ENCODE peak calls at places on chromosomes 3 and 15, in five cellular contexts. One of them, this sample, is unnamed. For H3K9me3, the result is how much of the 10 kb centered on the place peaks cover.

GRCh38 chr3:10483364-10483675 is 22.1 kb downstream of the ATP2B2 start:
- DNase-seq in A549: no peak
- DNase-seq in breast epithelium: no peak
- DNase-seq in heart left ventricle: peak
- DNase-seq in adrenal gland: no peak
- DNase-seq in this sample: no peak

GRCh38 chr3:196572389-196572788 is 3.9 kb downstream of the FBXO45 start:
- DNase-seq in A549: no peak
- DNase-seq in adrenal gland: no peak
- DNase-seq in heart left ventricle: no peak
- DNase-seq in breast epithelium: no peak
- DNase-seq in this sample: no peak

GRCh38 chr3:136332776-136333175 is 82.6 kb downstream of the PCCB start:
- DNase-seq in A549: peak
- DNase-seq in heart left ventricle: no peak
- DNase-seq in adrenal gland: peak
- DNase-seq in breast epithelium: no peak
- DNase-seq in this sample: no peak

GRCh38 chr3:17562845-17563244 is 179.6 kb downstream of the TBC1D5 start:
- DNase-seq in A549: no peak
- DNase-seq in breast epithelium: no peak
- DNase-seq in adrenal gland: no peak
- DNase-seq in heart left ventricle: no peak
- DNase-seq in this sample: no peak

GRCh38 chr3:132879651-132880050 is 157.4 kb upstream of the NPHP3 start:
- DNase-seq in heart left ventricle: no peak
- DNase-seq in A549: no peak
- DNase-seq in breast epithelium: no peak
- DNase-seq in adrenal gland: no peak
- DNase-seq in this sample: no peak

GRCh38 chr3:179603831-179604230 is 607 bp downstream of the MRPL47 start:
- DNase-seq in heart left ventricle: no peak
- DNase-seq in adrenal gland: no peak
- DNase-seq in A549: no peak
- DNase-seq in breast epithelium: no peak
- DNase-seq in this sample: no peak

GRCh38 chr15:58856090-58856489 is 77.4 kb downstream of the SLTM start:
- DNase-seq in adrenal gland: no peak
- DNase-seq in heart left ventricle: no peak
- DNase-seq in breast epithelium: no peak
- DNase-seq in A549: no peak
- DNase-seq in this sample: no peak

GRCh38 chr15:83164409-83165404 is 42.9 kb downstream of the HDGFL3 start:
- DNase-seq in A549: no peak
- DNase-seq in heart left ventricle: no peak
- DNase-seq in adrenal gland: no peak
- DNase-seq in breast epithelium: no peak
- DNase-seq in this sample: no peak

GRCh38 chr3:149534671-149535394 is 60.3 kb downstream of the TM4SF4 start:
- DNase-seq in breast epithelium: peak
- DNase-seq in heart left ventricle: no peak
- DNase-seq in A549: peak
- DNase-seq in adrenal gland: no peak
- DNase-seq in this sample: no peak

GRCh38 chr3:182682263-182683229 is 110.8 kb upstream of the ATP11B start:
- DNase-seq in adrenal gland: no peak
- DNase-seq in heart left ventricle: peak
- DNase-seq in breast epithelium: no peak
- DNase-seq in A549: peak
- DNase-seq in this sample: no peak

GRCh38 chr3:42164635-42165034 is 73.5 kb downstream of the TRAK1 start:
- DNase-seq in heart left ventricle: no peak
- DNase-seq in breast epithelium: no peak
- DNase-seq in adrenal gland: no peak
- DNase-seq in A549: no peak
- DNase-seq in this sample: no peak

GRCh38 chr15:44675911-44676310 is 12.4 kb upstream of the SPG11 start:
- DNase-seq in heart left ventricle: no peak
- DNase-seq in adrenal gland: no peak
- DNase-seq in breast epithelium: no peak
- DNase-seq in A549: no peak
- DNase-seq in this sample: no peak

GRCh38 chr3:10515884-10516495 is 10.6 kb upstream of the ATP2B2 start:
- DNase-seq in A549: no peak
- DNase-seq in adrenal gland: no peak
- DNase-seq in breast epithelium: peak
- DNase-seq in heart left ventricle: no peak
- DNase-seq in this sample: peak

GRCh38 chr3:36943601-36944000 is 1.3 kb downstream of the TRANK1 start:
- DNase-seq in A549: no peak
- DNase-seq in heart left ventricle: no peak
- DNase-seq in adrenal gland: no peak
- DNase-seq in breast epithelium: no peak
- DNase-seq in this sample: no peak

DNA sequence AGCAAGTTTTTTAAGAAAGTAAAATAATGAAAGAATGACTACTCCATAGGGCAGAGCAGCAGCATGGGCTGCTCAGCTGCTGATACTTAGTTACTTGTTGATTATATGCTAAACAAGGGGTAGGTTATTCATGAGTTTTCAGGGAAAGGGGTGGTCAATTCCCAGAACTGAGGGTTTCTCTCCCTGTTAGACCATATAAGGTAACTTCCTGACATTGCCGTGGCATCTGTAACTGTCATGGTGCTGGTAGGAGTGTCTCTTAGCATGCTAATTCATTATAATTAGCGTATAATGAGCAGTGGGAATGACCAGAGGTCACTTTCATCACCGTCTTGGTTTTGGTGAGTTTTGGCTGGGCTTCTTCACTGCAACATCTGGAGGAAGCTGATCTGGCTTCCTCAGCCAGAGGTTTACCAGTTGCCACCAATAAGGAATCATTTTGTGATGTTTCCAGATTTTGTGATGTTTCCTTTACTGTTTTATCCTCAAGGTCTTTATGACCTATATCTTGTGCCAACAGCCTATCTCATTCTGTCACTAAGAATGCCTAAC is 121.8 kb upstream of the CHL1 start:
- DNase-seq in A549: no peak
- DNase-seq in heart left ventricle: no peak
- DNase-seq in adrenal gland: no peak
- DNase-seq in breast epithelium: no peak
- DNase-seq in this sample: no peak
- H3K9me3 ChIP-seq in A549: under half
- H3K9me3 ChIP-seq in heart left ventricle: under half
- H3K9me3 ChIP-seq in adrenal gland: under half
- H3K9me3 ChIP-seq in breast epithelium: under half
- H3K9me3 ChIP-seq in this sample: under half

DNA sequence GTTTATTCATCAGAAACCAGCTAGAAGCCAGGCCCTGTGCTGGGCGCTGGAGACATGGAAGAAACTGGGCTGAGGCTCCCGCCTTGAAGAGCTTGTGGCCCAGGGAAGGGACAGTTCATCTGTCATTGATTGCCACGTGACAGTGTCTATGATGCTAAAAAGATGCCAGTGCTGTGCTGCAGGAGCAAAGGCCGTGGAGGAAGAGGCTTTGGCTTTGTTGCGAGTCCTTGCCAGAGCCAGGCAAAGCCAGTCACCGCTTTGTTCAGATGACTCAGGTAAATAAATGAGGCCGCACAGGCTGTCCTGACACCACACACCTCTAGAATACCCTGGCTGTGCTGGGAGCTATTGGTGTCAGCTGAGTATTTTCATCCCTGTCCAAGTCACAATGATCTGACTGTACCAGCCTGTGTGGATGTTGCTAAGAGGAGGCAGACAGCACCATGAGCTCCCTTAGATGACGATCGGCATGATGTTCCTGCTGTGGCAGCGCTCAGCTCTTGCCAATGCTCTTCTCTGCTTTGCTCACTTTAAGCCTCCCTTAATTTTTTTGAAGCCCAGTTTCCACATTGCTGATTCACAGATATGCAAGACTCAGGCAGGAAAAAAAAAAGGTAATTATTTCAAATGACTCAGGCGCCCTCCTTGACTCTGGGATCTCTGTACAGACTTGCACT is 77.5 kb downstream of the CCNL1 start:
- DNase-seq in A549: no peak
- DNase-seq in breast epithelium: no peak
- DNase-seq in heart left ventricle: no peak
- DNase-seq in adrenal gland: peak
- DNase-seq in this sample: no peak
- TF ChIP-seq POLR2A in A549: no peak
- TF ChIP-seq POLR2A in breast epithelium: no peak
- TF ChIP-seq POLR2A in heart left ventricle: no peak
- TF ChIP-seq POLR2A in adrenal gland: no peak
- TF ChIP-seq POLR2A in this sample: no peak

DNA sequence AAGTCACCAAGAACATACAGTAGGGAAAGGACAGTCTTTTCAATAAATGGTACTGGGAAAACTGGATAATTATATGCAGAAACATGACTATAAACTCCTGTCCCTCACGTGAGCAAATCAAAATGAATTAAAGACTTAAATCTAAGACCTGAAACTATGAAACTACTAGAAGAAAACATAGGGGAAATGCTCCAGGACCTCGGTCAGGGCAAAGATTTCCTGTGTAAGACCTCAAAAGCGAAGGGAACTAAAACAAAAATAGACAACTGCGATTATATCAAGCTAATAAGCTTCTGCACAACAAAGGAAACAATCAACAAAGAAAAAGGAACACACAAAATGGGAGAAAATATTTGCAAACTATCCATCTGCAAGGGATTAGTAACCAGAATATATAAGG is 62.7 kb downstream of the CRYGS start:
- DNase-seq in breast epithelium: no peak
- DNase-seq in A549: no peak
- DNase-seq in heart left ventricle: no peak
- DNase-seq in adrenal gland: no peak
- DNase-seq in this sample: no peak
- H3K9me3 ChIP-seq in breast epithelium: under half
- H3K9me3 ChIP-seq in A549: under half
- H3K9me3 ChIP-seq in heart left ventricle: under half
- H3K9me3 ChIP-seq in adrenal gland: under half
- H3K9me3 ChIP-seq in this sample: under half

GRCh38 chr3:172068977-172069376 is 29.6 kb downstream of the FNDC3B start:
- DNase-seq in breast epithelium: no peak
- DNase-seq in A549: no peak
- DNase-seq in adrenal gland: no peak
- DNase-seq in heart left ventricle: no peak
- DNase-seq in this sample: no peak

GRCh38 chr3:172067837-172068440 is 28.6 kb downstream of the FNDC3B start:
- DNase-seq in A549: no peak
- DNase-seq in breast epithelium: no peak
- DNase-seq in heart left ventricle: no peak
- DNase-seq in adrenal gland: no peak
- DNase-seq in this sample: no peak

GRCh38 chr3:172065967-172066762 is 26.8 kb downstream of the FNDC3B start:
- DNase-seq in A549: peak
- DNase-seq in breast epithelium: no peak
- DNase-seq in heart left ventricle: no peak
- DNase-seq in adrenal gland: no peak
- DNase-seq in this sample: no peak

GRCh38 chr3:172065534-172065933 is 26.2 kb downstream of the FNDC3B start:
- DNase-seq in heart left ventricle: no peak
- DNase-seq in breast epithelium: no peak
- DNase-seq in adrenal gland: no peak
- DNase-seq in A549: no peak
- DNase-seq in this sample: no peak

DNA sequence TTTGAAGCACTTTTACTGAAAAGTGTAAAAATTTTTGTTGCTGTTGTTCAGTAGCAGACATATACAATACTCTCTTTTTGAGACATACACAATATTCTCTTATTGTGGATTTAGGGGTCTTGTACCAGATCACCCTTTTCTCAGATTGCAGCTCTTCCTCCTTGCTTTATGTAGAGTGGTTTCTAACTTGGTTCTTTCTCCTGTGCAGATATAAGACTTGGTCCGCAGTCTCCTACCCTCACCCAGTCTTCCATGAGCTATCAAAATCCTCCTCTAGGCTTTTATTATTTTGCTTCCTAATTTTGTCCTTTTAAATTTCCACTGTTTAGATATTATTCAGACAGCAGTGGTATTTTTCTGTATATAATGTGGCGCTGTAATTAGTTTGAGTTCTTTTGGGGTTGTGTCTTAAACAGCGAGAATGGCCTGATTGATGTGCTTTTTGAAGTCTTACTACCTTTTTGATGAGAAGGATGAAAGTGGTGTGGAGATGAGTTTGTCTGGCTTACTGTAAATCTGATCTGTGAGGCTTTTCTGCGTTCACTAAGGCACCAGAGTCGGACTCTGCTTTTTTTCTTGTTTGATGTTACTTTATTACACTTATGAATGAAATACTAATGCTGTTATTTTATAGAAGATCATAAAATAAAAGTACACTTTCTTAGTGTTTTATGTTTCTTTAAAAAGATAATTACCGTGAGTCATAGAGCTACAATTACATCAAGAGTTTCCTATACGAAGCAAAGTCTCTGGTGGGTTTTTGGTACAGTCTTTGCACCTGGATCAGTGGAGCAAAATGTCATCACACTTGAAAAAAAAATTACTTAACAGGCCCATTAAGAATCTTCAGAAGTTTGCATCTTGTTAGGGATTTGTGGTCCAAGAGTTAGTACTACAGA is 27.8 kb downstream of the FNDC3B start:
- DNase-seq in breast epithelium: no peak
- DNase-seq in A549: no peak
- DNase-seq in adrenal gland: no peak
- DNase-seq in heart left ventricle: no peak
- DNase-seq in this sample: no peak
- TF ChIP-seq POLR2A in breast epithelium: no peak
- TF ChIP-seq POLR2A in A549: no peak
- TF ChIP-seq POLR2A in adrenal gland: no peak
- TF ChIP-seq POLR2A in heart left ventricle: no peak
- TF ChIP-seq POLR2A in this sample: no peak

DNA sequence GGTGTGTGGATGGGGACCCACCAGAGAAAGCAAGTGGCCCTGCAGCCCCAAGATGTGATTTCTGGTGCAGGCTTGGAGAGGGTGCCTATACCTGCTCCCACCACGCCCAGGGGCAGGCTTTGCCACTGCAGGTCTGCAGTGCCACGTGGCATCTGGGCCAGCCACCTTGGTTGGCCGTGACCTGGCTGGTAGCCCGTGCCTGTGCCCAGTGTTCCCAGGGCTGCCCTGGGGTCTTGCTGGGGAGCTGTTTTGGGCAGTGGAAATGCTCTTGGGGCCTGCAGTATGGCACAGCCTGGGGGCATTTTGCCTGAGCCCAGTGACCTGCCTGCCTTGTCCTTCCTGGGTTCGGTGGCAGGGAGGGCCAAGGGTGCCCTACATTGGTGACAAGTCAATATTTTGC is 203.4 kb downstream of the UBE3A start:
- DNase-seq in breast epithelium: no peak
- DNase-seq in adrenal gland: no peak
- DNase-seq in heart left ventricle: peak
- DNase-seq in A549: no peak
- DNase-seq in this sample: no peak
- H3K9me3 ChIP-seq in breast epithelium: half or more
- H3K9me3 ChIP-seq in adrenal gland: under half
- H3K9me3 ChIP-seq in heart left ventricle: under half
- H3K9me3 ChIP-seq in A549: under half
- H3K9me3 ChIP-seq in this sample: under half

DNA sequence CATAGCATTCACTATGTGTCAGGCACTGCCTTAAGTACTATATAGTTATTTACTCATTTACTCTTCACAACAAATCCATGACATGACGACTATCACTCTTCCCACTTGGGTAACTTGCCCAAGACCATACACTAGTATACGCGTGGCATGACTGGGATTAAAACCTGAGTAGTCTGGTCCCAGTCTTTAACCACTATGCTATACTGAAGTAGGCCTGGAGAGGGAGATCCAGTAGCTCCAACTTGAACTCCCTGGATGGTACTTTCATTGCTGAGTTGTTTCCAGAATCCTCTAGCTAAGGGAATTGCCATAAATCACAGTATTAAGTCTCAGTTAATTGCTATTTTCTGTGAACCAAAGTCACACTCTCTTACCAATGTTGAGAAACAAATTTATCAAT is 116.2 kb upstream of the LSAMP start:
- DNase-seq in breast epithelium: no peak
- DNase-seq in adrenal gland: no peak
- DNase-seq in heart left ventricle: no peak
- DNase-seq in A549: no peak
- DNase-seq in this sample: no peak
- TF ChIP-seq POLR2A in breast epithelium: no peak
- TF ChIP-seq POLR2A in adrenal gland: no peak
- TF ChIP-seq POLR2A in heart left ventricle: no peak
- TF ChIP-seq POLR2A in A549: no peak
- TF ChIP-seq POLR2A in this sample: no peak